ENCODE peak calls at places on chromosomes 4 and X, in four cellular contexts. One of them, this sample, is unnamed. For H3K27me3, the result is how much of the 10 kb centered on the place peaks cover.

GRCh38 chr4:128386761-128387599 is 99.4 kb upstream of the PGRMC2 start:
- DNase-seq in mesendoderm: peak
- DNase-seq in ascending aorta: peak
- DNase-seq in CD8-positive, alpha-beta T cell: no peak
- DNase-seq in this sample: no peak

GRCh38 chr4:148118179-148118578 is 324.0 kb downstream of the NR3C2 start:
- DNase-seq in mesendoderm: no peak
- DNase-seq in ascending aorta: no peak
- DNase-seq in CD8-positive, alpha-beta T cell: no peak
- DNase-seq in this sample: no peak

GRCh38 chrX:150200820-150201287 is 162.3 kb upstream of the MAMLD1 start:
- DNase-seq in mesendoderm: peak
- DNase-seq in ascending aorta: peak
- DNase-seq in CD8-positive, alpha-beta T cell: no peak
- DNase-seq in this sample: no peak

GRCh38 chrX:20361081-20361889 is 94.6 kb upstream of the RPS6KA3 start:
- DNase-seq in mesendoderm: peak
- DNase-seq in ascending aorta: no peak
- DNase-seq in CD8-positive, alpha-beta T cell: no peak
- DNase-seq in this sample: no peak

GRCh38 chr4:100421356-100421978 is 96.4 kb downstream of the EMCN start:
- DNase-seq in mesendoderm: peak
- DNase-seq in ascending aorta: no peak
- DNase-seq in CD8-positive, alpha-beta T cell: no peak
- DNase-seq in this sample: peak

GRCh38 chr4:145799225-145799624 is 119.3 kb downstream of the C4orf51 start:
- DNase-seq in mesendoderm: no peak
- DNase-seq in ascending aorta: no peak
- DNase-seq in CD8-positive, alpha-beta T cell: no peak
- DNase-seq in this sample: no peak

GRCh38 chr4:110514889-110515479 is 39.0 kb downstream of the ENPEP start:
- DNase-seq in mesendoderm: peak
- DNase-seq in ascending aorta: no peak
- DNase-seq in CD8-positive, alpha-beta T cell: no peak
- DNase-seq in this sample: no peak

GRCh38 chrX:120308558-120308957 is 2.7 kb downstream of the TMEM255A start:
- DNase-seq in mesendoderm: peak
- DNase-seq in ascending aorta: no peak
- DNase-seq in CD8-positive, alpha-beta T cell: no peak
- DNase-seq in this sample: peak

GRCh38 chrX:136999021-136999420 is 34.8 kb downstream of the GPR101 start:
- DNase-seq in mesendoderm: no peak
- DNase-seq in ascending aorta: no peak
- DNase-seq in CD8-positive, alpha-beta T cell: no peak
- DNase-seq in this sample: no peak

GRCh38 chrX:48791063-48791820 is 4.9 kb downstream of the GATA1 start:
- DNase-seq in mesendoderm: peak
- DNase-seq in ascending aorta: no peak
- DNase-seq in CD8-positive, alpha-beta T cell: no peak
- DNase-seq in this sample: no peak

GRCh38 chr4:48341776-48342558 is 638 bp downstream of the SLAIN2 start:
- DNase-seq in mesendoderm: peak
- DNase-seq in ascending aorta: no peak
- DNase-seq in CD8-positive, alpha-beta T cell: peak
- DNase-seq in this sample: peak

GRCh38 chr4:173448557-173448918 is 49.6 kb upstream of the SCRG1 start:
- DNase-seq in mesendoderm: no peak
- DNase-seq in ascending aorta: no peak
- DNase-seq in CD8-positive, alpha-beta T cell: no peak
- DNase-seq in this sample: no peak
- H3K4me3 ChIP-seq in mesendoderm: no peak
- H3K4me3 ChIP-seq in ascending aorta: no peak
- H3K4me3 ChIP-seq in CD8-positive, alpha-beta T cell: no peak
- H3K4me3 ChIP-seq in this sample: no peak

DNA sequence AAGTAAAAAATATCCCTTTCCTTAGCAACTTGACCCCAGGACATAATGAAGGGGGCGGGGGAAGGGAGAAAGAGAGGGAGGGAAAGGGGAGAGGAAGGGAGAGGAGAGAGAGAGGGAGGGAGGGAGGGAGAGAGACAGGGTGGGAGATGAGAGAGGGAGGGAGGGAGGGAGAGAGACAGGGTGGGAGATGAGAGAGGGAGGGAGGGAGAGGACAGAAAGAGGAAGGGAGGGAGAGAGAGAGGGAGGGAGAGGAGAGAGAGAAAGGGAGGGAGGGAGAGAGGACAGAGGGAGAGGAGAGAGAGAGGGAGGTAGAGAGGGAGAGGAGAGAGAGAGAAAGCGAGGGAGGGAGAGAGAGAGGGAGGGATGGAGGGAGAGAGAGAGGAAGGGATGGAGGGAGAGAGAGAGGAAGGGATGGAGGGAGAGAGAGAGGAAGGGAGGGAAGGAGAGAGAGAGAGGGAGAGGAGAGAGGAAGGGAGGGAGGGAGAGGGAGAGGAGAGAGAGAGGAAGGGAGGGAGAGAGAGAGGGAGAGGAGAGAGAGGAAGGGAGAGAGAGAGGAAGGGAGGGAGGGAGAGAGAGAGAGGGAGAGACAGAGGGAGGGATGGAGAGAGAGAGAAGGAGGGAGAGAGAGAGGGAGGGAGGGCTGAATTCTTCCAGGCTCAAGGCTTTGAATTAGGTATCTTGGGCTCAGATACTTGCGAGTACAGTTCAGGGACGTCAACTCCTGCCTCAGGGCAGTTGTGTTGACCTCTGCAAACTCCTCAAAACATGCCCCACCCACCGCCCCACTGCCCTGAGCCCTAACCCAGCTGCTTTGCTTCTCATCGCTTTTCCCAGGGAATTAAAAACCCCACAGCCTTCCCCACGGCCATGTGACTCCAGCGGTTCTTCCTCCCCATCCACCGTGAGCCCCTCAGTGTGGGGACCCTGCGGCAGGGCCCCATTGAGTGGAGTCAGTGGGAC is 40.0 kb upstream of the ADRA2C start:
- DNase-seq in mesendoderm: peak
- DNase-seq in ascending aorta: no peak
- DNase-seq in CD8-positive, alpha-beta T cell: no peak
- DNase-seq in this sample: no peak
- H3K27me3 ChIP-seq in mesendoderm: under half
- H3K27me3 ChIP-seq in ascending aorta: under half
- H3K27me3 ChIP-seq in CD8-positive, alpha-beta T cell: under half
- H3K27me3 ChIP-seq in this sample: under half

DNA sequence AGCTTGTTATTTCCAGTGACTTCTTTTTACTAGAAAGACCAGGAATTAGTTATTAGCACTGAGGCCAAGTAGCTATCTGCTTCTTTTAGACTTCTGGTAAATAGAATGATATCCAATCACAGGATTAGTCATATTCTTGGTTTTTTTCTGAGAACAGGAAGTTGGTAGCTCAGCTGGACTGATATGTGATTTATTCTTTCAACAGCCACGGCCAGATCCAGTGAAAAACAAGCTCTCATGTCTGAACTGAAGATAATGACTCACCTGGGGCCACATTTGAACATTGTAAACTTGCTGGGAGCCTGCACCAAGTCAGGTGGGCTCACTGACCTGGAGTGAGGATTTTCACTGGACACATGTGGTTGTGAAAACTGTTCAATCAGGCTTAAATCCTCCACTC is 48.6 kb downstream of the PDGFRA start:
- DNase-seq in mesendoderm: no peak
- DNase-seq in ascending aorta: peak
- DNase-seq in CD8-positive, alpha-beta T cell: no peak
- DNase-seq in this sample: no peak
- H3K4me3 ChIP-seq in mesendoderm: no peak
- H3K4me3 ChIP-seq in ascending aorta: no peak
- H3K4me3 ChIP-seq in CD8-positive, alpha-beta T cell: no peak
- H3K4me3 ChIP-seq in this sample: no peak

DNA sequence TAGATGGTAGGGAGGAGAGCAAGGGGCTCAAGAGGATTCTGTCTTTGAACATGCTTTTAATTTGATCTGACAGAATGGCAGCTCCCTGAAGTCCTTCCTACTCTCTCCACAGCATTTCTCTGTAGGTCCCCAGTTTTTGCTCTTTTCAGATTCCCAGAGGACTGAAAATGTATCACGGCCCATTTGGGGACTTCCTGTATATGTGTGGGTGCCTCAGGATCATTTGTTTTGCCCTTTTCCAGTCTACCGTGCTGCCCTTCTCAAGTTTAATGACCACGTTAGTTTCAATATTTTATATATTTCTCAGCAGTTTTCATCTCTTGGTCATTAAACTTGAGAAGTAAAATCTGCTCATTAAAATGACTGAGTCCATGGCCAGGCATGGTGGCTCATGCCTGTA is 2.3 kb downstream of the TBC1D1 start:
- DNase-seq in mesendoderm: no peak
- DNase-seq in ascending aorta: no peak
- DNase-seq in CD8-positive, alpha-beta T cell: no peak
- DNase-seq in this sample: no peak
- H3K27me3 ChIP-seq in mesendoderm: under half
- H3K27me3 ChIP-seq in ascending aorta: under half
- H3K27me3 ChIP-seq in CD8-positive, alpha-beta T cell: under half
- H3K27me3 ChIP-seq in this sample: under half

GRCh38 chrX:2708601-2709200 is 17.6 kb downstream of the CD99 start:
- DNase-seq in mesendoderm: no peak
- DNase-seq in ascending aorta: no peak
- DNase-seq in CD8-positive, alpha-beta T cell: no peak
- DNase-seq in this sample: no peak

GRCh38 chrX:2711441-2711840 is 20.3 kb downstream of the CD99 start:
- DNase-seq in mesendoderm: no peak
- DNase-seq in ascending aorta: no peak
- DNase-seq in CD8-positive, alpha-beta T cell: no peak
- DNase-seq in this sample: no peak

GRCh38 chrX:2710496-2710895 is 19.4 kb downstream of the CD99 start:
- DNase-seq in mesendoderm: peak
- DNase-seq in ascending aorta: no peak
- DNase-seq in CD8-positive, alpha-beta T cell: no peak
- DNase-seq in this sample: peak

GRCh38 chrX:2708016-2708415 is 16.9 kb downstream of the CD99 start:
- DNase-seq in mesendoderm: no peak
- DNase-seq in ascending aorta: no peak
- DNase-seq in CD8-positive, alpha-beta T cell: no peak
- DNase-seq in this sample: no peak

GRCh38 chrX:2710041-2710471 is 19.0 kb downstream of the CD99 start:
- DNase-seq in mesendoderm: peak
- DNase-seq in ascending aorta: no peak
- DNase-seq in CD8-positive, alpha-beta T cell: no peak
- DNase-seq in this sample: no peak
- H3K4me3 ChIP-seq in mesendoderm: no peak
- H3K4me3 ChIP-seq in ascending aorta: no peak
- H3K4me3 ChIP-seq in CD8-positive, alpha-beta T cell: peak
- H3K4me3 ChIP-seq in this sample: no peak

GRCh38 chr4:165872443-165873297 is at the start of gene TLL1:
- DNase-seq in mesendoderm: peak
- DNase-seq in ascending aorta: no peak
- DNase-seq in CD8-positive, alpha-beta T cell: no peak
- DNase-seq in this sample: peak
- H3K27me3 ChIP-seq in mesendoderm: under half
- H3K27me3 ChIP-seq in ascending aorta: under half
- H3K27me3 ChIP-seq in CD8-positive, alpha-beta T cell: under half
- H3K27me3 ChIP-seq in this sample: half or more

GRCh38 chrX:118497180-118497814 is 1.7 kb downstream of the DOCK11 start:
- DNase-seq in mesendoderm: no peak
- DNase-seq in ascending aorta: no peak
- DNase-seq in CD8-positive, alpha-beta T cell: peak
- DNase-seq in this sample: no peak

GRCh38 chrX:118499295-118499694 is 3.7 kb downstream of the DOCK11 start:
- DNase-seq in mesendoderm: peak
- DNase-seq in ascending aorta: no peak
- DNase-seq in CD8-positive, alpha-beta T cell: no peak
- DNase-seq in this sample: peak

GRCh38 chrX:118496763-118497079 is 1.1 kb downstream of the DOCK11 start:
- DNase-seq in mesendoderm: no peak
- DNase-seq in ascending aorta: no peak
- DNase-seq in CD8-positive, alpha-beta T cell: no peak
- DNase-seq in this sample: peak

GRCh38 chrX:118498755-118499154 is 3.1 kb downstream of the DOCK11 start:
- DNase-seq in mesendoderm: no peak
- DNase-seq in ascending aorta: no peak
- DNase-seq in CD8-positive, alpha-beta T cell: no peak
- DNase-seq in this sample: no peak

DNA sequence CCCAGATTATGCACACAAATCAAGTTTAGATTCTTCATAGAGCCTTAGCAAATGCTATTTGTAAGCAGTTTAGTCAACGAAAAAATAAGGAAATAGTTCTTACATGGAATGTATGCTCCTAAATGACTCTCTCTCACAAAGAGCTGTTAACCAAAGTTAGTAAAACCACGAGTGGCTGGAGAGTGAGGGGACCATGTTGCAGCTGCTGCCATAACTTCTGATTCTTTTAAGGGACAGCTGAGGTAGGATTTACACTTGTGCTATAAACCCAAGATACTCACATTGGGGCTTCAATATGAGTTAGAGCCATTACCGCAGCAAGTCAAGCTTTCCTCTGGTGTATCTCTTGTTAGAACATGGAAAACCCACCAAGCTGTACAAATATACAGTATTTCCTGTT is 2.7 kb downstream of the DOCK11 start:
- DNase-seq in mesendoderm: no peak
- DNase-seq in ascending aorta: no peak
- DNase-seq in CD8-positive, alpha-beta T cell: no peak
- DNase-seq in this sample: no peak
- H3K4me3 ChIP-seq in mesendoderm: no peak
- H3K4me3 ChIP-seq in ascending aorta: no peak
- H3K4me3 ChIP-seq in CD8-positive, alpha-beta T cell: no peak
- H3K4me3 ChIP-seq in this sample: no peak

DNA sequence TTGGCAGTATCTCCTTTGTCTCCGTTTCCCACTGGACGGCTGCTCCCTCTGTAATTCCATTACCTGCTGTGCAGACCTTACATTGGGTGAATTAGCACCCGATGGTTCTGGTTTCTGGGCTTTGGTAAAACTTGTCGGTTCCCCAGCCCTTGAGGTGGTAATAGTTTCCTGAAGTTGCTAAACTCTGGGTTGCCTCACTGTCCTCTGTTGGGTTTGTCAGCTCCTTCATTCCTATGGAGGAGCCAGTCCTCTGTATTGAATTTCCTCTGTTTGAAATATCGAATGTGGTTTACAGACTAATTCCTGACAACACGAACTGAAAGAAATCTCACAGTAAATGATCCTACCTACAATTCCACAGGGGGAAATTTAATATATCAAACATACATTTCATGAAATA is 591.3 kb upstream of the FTHL17 start:
- DNase-seq in mesendoderm: no peak
- DNase-seq in ascending aorta: no peak
- DNase-seq in CD8-positive, alpha-beta T cell: no peak
- DNase-seq in this sample: no peak
- H3K27me3 ChIP-seq in mesendoderm: under half
- H3K27me3 ChIP-seq in ascending aorta: under half
- H3K27me3 ChIP-seq in CD8-positive, alpha-beta T cell: under half
- H3K27me3 ChIP-seq in this sample: under half

This sample was measured in H7.